ENCODE peak calls at places on chromosomes 5 and 9, in ten cellular contexts. One of them, this sample, is unnamed.

GRCh38 chr9:95736370-95736769 is 139.1 kb upstream of the ERCC6L2 start:
- DNase-seq in fibroblast of mammary gland: no peak
- DNase-seq in right lobe of liver: no peak
- DNase-seq in SK-N-SH: no peak
- DNase-seq in stomach: no peak
- DNase-seq in fibroblast of pulmonary artery: no peak
- DNase-seq in lung: no peak
- DNase-seq in cardiac fibroblast: peak; percentile 14
- DNase-seq in dorsolateral prefrontal cortex: no peak
- DNase-seq in right cardiac atrium: no peak
- DNase-seq in this sample: no peak

GRCh38 chr9:120922404-120923173 is 4.0 kb downstream of the TRAF1 start:
- DNase-seq in fibroblast of mammary gland: no peak
- DNase-seq in right lobe of liver: no peak
- DNase-seq in SK-N-SH: no peak
- DNase-seq in stomach: no peak
- DNase-seq in fibroblast of pulmonary artery: no peak
- DNase-seq in lung: no peak
- DNase-seq in cardiac fibroblast: no peak
- DNase-seq in dorsolateral prefrontal cortex: no peak
- DNase-seq in right cardiac atrium: no peak
- DNase-seq in this sample: no peak

GRCh38 chr5:125576823-125577222 is 830.4 kb upstream of the ZNF608 start:
- DNase-seq in fibroblast of mammary gland: no peak
- DNase-seq in right lobe of liver: no peak
- DNase-seq in SK-N-SH: no peak
- DNase-seq in stomach: no peak
- DNase-seq in fibroblast of pulmonary artery: no peak
- DNase-seq in lung: no peak
- DNase-seq in cardiac fibroblast: no peak
- DNase-seq in dorsolateral prefrontal cortex: no peak
- DNase-seq in right cardiac atrium: no peak
- DNase-seq in this sample: no peak

GRCh38 chr5:178711572-178711971 is 18.9 kb downstream of the ZNF354A start:
- DNase-seq in fibroblast of mammary gland: no peak
- DNase-seq in right lobe of liver: no peak
- DNase-seq in SK-N-SH: no peak
- DNase-seq in stomach: no peak
- DNase-seq in fibroblast of pulmonary artery: no peak
- DNase-seq in lung: no peak
- DNase-seq in cardiac fibroblast: no peak
- DNase-seq in dorsolateral prefrontal cortex: no peak
- DNase-seq in right cardiac atrium: no peak
- DNase-seq in this sample: no peak

GRCh38 chr5:140480310-140481014 is 67.0 kb upstream of the EIF4EBP3 start:
- DNase-seq in fibroblast of mammary gland: peak; percentile 33
- DNase-seq in right lobe of liver: no peak
- DNase-seq in SK-N-SH: no peak
- DNase-seq in stomach: no peak
- DNase-seq in fibroblast of pulmonary artery: peak; percentile 16
- DNase-seq in lung: no peak
- DNase-seq in cardiac fibroblast: peak; percentile 6
- DNase-seq in dorsolateral prefrontal cortex: no peak
- DNase-seq in right cardiac atrium: no peak
- DNase-seq in this sample: no peak

GRCh38 chr9:131500939-131501541 is 1.7 kb upstream of the POMT1 start:
- DNase-seq in fibroblast of mammary gland: peak; percentile 71
- DNase-seq in right lobe of liver: no peak
- DNase-seq in SK-N-SH: no peak
- DNase-seq in stomach: no peak
- DNase-seq in fibroblast of pulmonary artery: peak; percentile 16
- DNase-seq in lung: no peak
- DNase-seq in cardiac fibroblast: peak; percentile 16
- DNase-seq in dorsolateral prefrontal cortex: no peak
- DNase-seq in right cardiac atrium: peak; percentile 4
- DNase-seq in this sample: peak; percentile 61

GRCh38 chr5:107558951-107559350 is 111.8 kb downstream of the EFNA5 start:
- DNase-seq in fibroblast of mammary gland: no peak
- DNase-seq in right lobe of liver: no peak
- DNase-seq in SK-N-SH: peak; percentile 29
- DNase-seq in stomach: no peak
- DNase-seq in fibroblast of pulmonary artery: no peak
- DNase-seq in lung: no peak
- DNase-seq in cardiac fibroblast: no peak
- DNase-seq in dorsolateral prefrontal cortex: no peak
- DNase-seq in right cardiac atrium: no peak
- DNase-seq in this sample: no peak

GRCh38 chr5:89204766-89205165 is 321.8 kb upstream of the MEF2C start:
- DNase-seq in fibroblast of mammary gland: peak; percentile 28
- DNase-seq in right lobe of liver: no peak
- DNase-seq in SK-N-SH: no peak
- DNase-seq in stomach: no peak
- DNase-seq in fibroblast of pulmonary artery: no peak
- DNase-seq in lung: no peak
- DNase-seq in cardiac fibroblast: no peak
- DNase-seq in dorsolateral prefrontal cortex: no peak
- DNase-seq in right cardiac atrium: no peak
- DNase-seq in this sample: no peak

GRCh38 chr5:5135957-5136676 is 4.0 kb upstream of the ADAMTS16 start:
- DNase-seq in fibroblast of mammary gland: peak; percentile 8
- DNase-seq in right lobe of liver: no peak
- DNase-seq in SK-N-SH: no peak
- DNase-seq in stomach: no peak
- DNase-seq in fibroblast of pulmonary artery: no peak
- DNase-seq in lung: no peak
- DNase-seq in cardiac fibroblast: no peak
- DNase-seq in dorsolateral prefrontal cortex: no peak
- DNase-seq in right cardiac atrium: no peak
- DNase-seq in this sample: no peak

GRCh38 chr9:19440823-19441580 is 32.2 kb downstream of the ACER2 start:
- DNase-seq in fibroblast of mammary gland: peak; percentile 9
- DNase-seq in right lobe of liver: no peak
- DNase-seq in SK-N-SH: no peak
- DNase-seq in stomach: no peak
- DNase-seq in fibroblast of pulmonary artery: peak; percentile 49
- DNase-seq in lung: no peak
- DNase-seq in cardiac fibroblast: peak; percentile 50
- DNase-seq in dorsolateral prefrontal cortex: no peak
- DNase-seq in right cardiac atrium: no peak
- DNase-seq in this sample: no peak

GRCh38 chr5:102818345-102818744 is 63.2 kb downstream of the PAM start:
- DNase-seq in fibroblast of mammary gland: no peak
- DNase-seq in right lobe of liver: no peak
- DNase-seq in SK-N-SH: no peak
- DNase-seq in stomach: no peak
- DNase-seq in fibroblast of pulmonary artery: no peak
- DNase-seq in lung: no peak
- DNase-seq in cardiac fibroblast: no peak
- DNase-seq in dorsolateral prefrontal cortex: no peak
- DNase-seq in right cardiac atrium: no peak
- DNase-seq in this sample: no peak

GRCh38 chr5:14663734-14664269 is 716 bp upstream of the OTULIN start:
- DNase-seq in fibroblast of mammary gland: no peak
- DNase-seq in right lobe of liver: no peak
- DNase-seq in SK-N-SH: peak; percentile 54
- DNase-seq in stomach: no peak
- DNase-seq in fibroblast of pulmonary artery: peak; percentile 34
- DNase-seq in lung: peak; percentile 33
- DNase-seq in cardiac fibroblast: peak; percentile 39
- DNase-seq in dorsolateral prefrontal cortex: peak; percentile 46
- DNase-seq in right cardiac atrium: no peak
- DNase-seq in this sample: no peak

GRCh38 chr5:137733011-137733410 is 2.9 kb downstream of the KLHL3 start:
- DNase-seq in fibroblast of mammary gland: peak; percentile 18
- DNase-seq in right lobe of liver: no peak
- DNase-seq in SK-N-SH: no peak
- DNase-seq in stomach: no peak
- DNase-seq in fibroblast of pulmonary artery: no peak
- DNase-seq in lung: no peak
- DNase-seq in cardiac fibroblast: no peak
- DNase-seq in dorsolateral prefrontal cortex: no peak
- DNase-seq in right cardiac atrium: no peak
- DNase-seq in this sample: no peak

GRCh38 chr9:34996905-34997279 is 7.3 kb downstream of the DNAJB5 start:
- DNase-seq in fibroblast of mammary gland: no peak
- DNase-seq in right lobe of liver: peak; percentile 61
- DNase-seq in SK-N-SH: no peak
- DNase-seq in stomach: no peak
- DNase-seq in fibroblast of pulmonary artery: no peak
- DNase-seq in lung: no peak
- DNase-seq in cardiac fibroblast: no peak
- DNase-seq in dorsolateral prefrontal cortex: no peak
- DNase-seq in right cardiac atrium: no peak
- DNase-seq in this sample: no peak

GRCh38 chr5:8689773-8690172 is 820.8 kb downstream of the MTRR start:
- DNase-seq in fibroblast of mammary gland: no peak
- DNase-seq in right lobe of liver: no peak
- DNase-seq in SK-N-SH: no peak
- DNase-seq in stomach: no peak
- DNase-seq in fibroblast of pulmonary artery: no peak
- DNase-seq in lung: no peak
- DNase-seq in cardiac fibroblast: no peak
- DNase-seq in dorsolateral prefrontal cortex: no peak
- DNase-seq in right cardiac atrium: no peak
- DNase-seq in this sample: no peak

DNA sequence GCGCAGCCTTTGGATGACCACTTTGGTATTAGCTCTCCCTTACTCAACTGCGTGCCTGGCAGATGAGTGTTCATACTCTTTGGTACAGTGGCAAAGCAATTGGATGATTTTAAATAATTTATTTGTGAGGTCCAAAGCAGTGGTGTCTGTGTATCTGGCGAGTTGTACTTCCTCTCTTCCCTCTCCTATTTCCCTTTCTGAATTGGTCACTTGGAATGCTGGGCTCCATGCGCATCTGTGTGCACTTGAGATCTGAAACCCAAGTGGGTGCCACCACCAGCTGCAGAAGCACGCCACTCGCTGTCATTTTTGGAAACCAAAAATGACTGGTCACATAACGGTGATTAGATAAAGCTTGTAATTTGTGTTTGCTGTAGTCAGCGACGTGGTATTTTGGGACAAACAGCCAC is 386.0 kb upstream of the KLF4 start:
- DNase-seq in fibroblast of mammary gland: peak; percentile 12
- DNase-seq in right lobe of liver: no peak
- DNase-seq in SK-N-SH: no peak
- DNase-seq in stomach: no peak
- DNase-seq in fibroblast of pulmonary artery: no peak
- DNase-seq in lung: no peak
- DNase-seq in cardiac fibroblast: no peak
- DNase-seq in dorsolateral prefrontal cortex: no peak
- DNase-seq in right cardiac atrium: no peak
- DNase-seq in this sample: no peak
- H3K4me3 ChIP-seq in fibroblast of mammary gland: no peak overlapping the region
- H3K4me3 ChIP-seq in right lobe of liver: no peak overlapping the region
- H3K4me3 ChIP-seq in SK-N-SH: no peak overlapping the region
- H3K4me3 ChIP-seq in stomach: no peak overlapping the region
- H3K4me3 ChIP-seq in fibroblast of pulmonary artery: no peak overlapping the region
- H3K4me3 ChIP-seq in lung: no peak overlapping the region
- H3K4me3 ChIP-seq in cardiac fibroblast: no peak overlapping the region
- H3K4me3 ChIP-seq in dorsolateral prefrontal cortex: no peak overlapping the region
- H3K4me3 ChIP-seq in right cardiac atrium: no peak overlapping the region
- H3K4me3 ChIP-seq in this sample: no peak overlapping the region

DNA sequence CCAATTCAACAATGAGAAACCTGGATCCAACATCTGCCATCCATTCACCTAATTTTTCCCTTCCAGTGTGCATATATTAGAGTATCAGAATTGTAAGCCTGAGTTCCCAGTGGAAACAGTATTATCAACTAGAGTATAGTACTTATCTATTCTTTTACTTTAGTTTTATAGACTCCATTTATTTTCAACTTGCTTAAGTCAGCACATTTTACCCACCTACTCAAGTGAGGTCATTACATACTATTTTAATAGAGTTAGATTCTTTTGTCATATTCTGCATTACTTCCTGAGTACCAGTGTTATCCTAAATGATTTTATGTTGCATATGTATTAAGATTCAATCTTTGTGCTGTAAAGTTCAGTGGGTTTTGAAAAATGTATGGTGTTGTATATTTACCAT is 1393.3 kb downstream of the MAT2B start:
- DNase-seq in fibroblast of mammary gland: no peak
- DNase-seq in right lobe of liver: no peak
- DNase-seq in SK-N-SH: no peak
- DNase-seq in stomach: no peak
- DNase-seq in fibroblast of pulmonary artery: no peak
- DNase-seq in lung: no peak
- DNase-seq in cardiac fibroblast: no peak
- DNase-seq in dorsolateral prefrontal cortex: no peak
- DNase-seq in right cardiac atrium: no peak
- DNase-seq in this sample: no peak
- H3K4me3 ChIP-seq in fibroblast of mammary gland: no peak overlapping the region
- H3K4me3 ChIP-seq in right lobe of liver: no peak overlapping the region
- H3K4me3 ChIP-seq in SK-N-SH: no peak overlapping the region
- H3K4me3 ChIP-seq in stomach: no peak overlapping the region
- H3K4me3 ChIP-seq in fibroblast of pulmonary artery: no peak overlapping the region
- H3K4me3 ChIP-seq in lung: no peak overlapping the region
- H3K4me3 ChIP-seq in cardiac fibroblast: no peak overlapping the region
- H3K4me3 ChIP-seq in dorsolateral prefrontal cortex: no peak overlapping the region
- H3K4me3 ChIP-seq in right cardiac atrium: no peak overlapping the region
- H3K4me3 ChIP-seq in this sample: no peak overlapping the region

GRCh38 chr9:114154597-114155102 is 687 bp upstream of the COL27A1 start:
- DNase-seq in fibroblast of mammary gland: no peak
- DNase-seq in right lobe of liver: no peak
- DNase-seq in SK-N-SH: no peak
- DNase-seq in stomach: no peak
- DNase-seq in fibroblast of pulmonary artery: no peak
- DNase-seq in lung: no peak
- DNase-seq in cardiac fibroblast: no peak
- DNase-seq in dorsolateral prefrontal cortex: no peak
- DNase-seq in right cardiac atrium: peak; percentile 13
- DNase-seq in this sample: no peak
- H3K4me3 ChIP-seq in fibroblast of mammary gland: no peak overlapping the region
- H3K4me3 ChIP-seq in right lobe of liver: peak overlapping the region; percentile 60
- H3K4me3 ChIP-seq in SK-N-SH: peak overlapping the region; percentile 61
- H3K4me3 ChIP-seq in stomach: peak overlapping the region; percentile 73
- H3K4me3 ChIP-seq in fibroblast of pulmonary artery: no peak overlapping the region
- H3K4me3 ChIP-seq in lung: no peak overlapping the region
- H3K4me3 ChIP-seq in cardiac fibroblast: peak overlapping the region; percentile 17
- H3K4me3 ChIP-seq in dorsolateral prefrontal cortex: peak overlapping the region; percentile 22
- H3K4me3 ChIP-seq in right cardiac atrium: no peak overlapping the region
- H3K4me3 ChIP-seq in this sample: no peak overlapping the region

DNA sequence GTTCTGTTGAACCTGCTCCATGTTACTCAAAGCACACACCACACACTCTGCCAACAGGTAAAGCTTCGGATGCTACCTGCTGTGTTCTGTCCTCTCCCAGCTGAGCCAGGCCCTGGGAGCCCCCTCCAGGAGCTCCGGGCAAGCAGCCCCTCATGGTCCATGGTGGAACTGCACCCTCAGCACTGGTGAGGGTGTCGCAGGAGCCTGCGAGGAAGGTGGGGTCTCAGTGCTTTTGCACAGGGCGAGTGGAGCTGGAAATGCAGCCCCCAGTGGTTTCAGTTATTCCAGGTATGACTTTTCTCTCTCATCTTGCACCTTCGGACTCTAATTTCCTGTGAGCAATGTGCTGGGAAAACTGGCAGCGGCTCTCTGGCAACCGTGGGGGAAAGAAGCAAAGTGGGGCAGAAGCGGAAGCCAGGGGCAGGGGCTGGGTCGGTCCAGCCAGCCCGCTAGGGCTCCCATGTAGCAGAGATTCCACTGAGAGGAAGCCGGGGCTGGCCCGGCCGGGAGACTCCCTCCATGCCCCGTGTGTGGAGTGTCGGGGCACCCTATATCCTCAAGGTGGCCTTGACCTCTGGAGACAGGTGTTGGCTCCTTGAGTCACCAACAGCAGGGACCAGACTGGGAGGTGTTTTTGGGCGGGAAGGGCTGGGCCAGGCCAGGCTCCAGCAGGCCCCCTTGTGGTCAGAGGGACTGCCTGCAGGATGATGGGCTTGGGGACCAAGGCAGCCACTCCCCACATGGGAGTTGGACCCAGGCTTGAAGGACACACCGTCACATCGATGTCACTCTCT is 75.6 kb upstream of the PRSS3 start:
- DNase-seq in fibroblast of mammary gland: peak; percentile 3
- DNase-seq in right lobe of liver: no peak
- DNase-seq in SK-N-SH: peak; percentile 48
- DNase-seq in stomach: peak; percentile 29
- DNase-seq in fibroblast of pulmonary artery: peak; percentile 10
- DNase-seq in lung: no peak
- DNase-seq in cardiac fibroblast: no peak
- DNase-seq in dorsolateral prefrontal cortex: peak; percentile 36
- DNase-seq in right cardiac atrium: peak; percentile 45
- DNase-seq in this sample: no peak
- H3K4me3 ChIP-seq in fibroblast of mammary gland: no peak overlapping the region
- H3K4me3 ChIP-seq in right lobe of liver: no peak overlapping the region
- H3K4me3 ChIP-seq in SK-N-SH: no peak overlapping the region
- H3K4me3 ChIP-seq in stomach: no peak overlapping the region
- H3K4me3 ChIP-seq in fibroblast of pulmonary artery: no peak overlapping the region
- H3K4me3 ChIP-seq in lung: no peak overlapping the region
- H3K4me3 ChIP-seq in cardiac fibroblast: no peak overlapping the region
- H3K4me3 ChIP-seq in dorsolateral prefrontal cortex: no peak overlapping the region
- H3K4me3 ChIP-seq in right cardiac atrium: no peak overlapping the region
- H3K4me3 ChIP-seq in this sample: no peak overlapping the region